ENCODE peak calls at places on chromosomes 3 and 15, in six cellular contexts. G is H1, Q is HepG2, Y is ovary, B is suprapubic skin, S is stomach. K is an unnamed sample.

GRCh38 chr15:90087454-90088154 is 14.7 kb downstream of the IDH2 start:
- DNase-seq in B (no peak), S (no peak), Y (peak), G (no peak), Q (peak), K (no peak)

GRCh38 chr15:29410342-29410741 is 140.7 kb upstream of the NSMCE3 start:
- DNase-seq in G (no peak), S (no peak), B (no peak), Q (no peak), Y (no peak), K (no peak)

GRCh38 chr3:108202080-108202479 is 20.1 kb downstream of the IFT57 start:
- DNase-seq in B (no peak), Q (no peak), Y (no peak), G (no peak), S (no peak), K (no peak)

GRCh38 chr3:45143673-45144670 is 2.2 kb downstream of the CDCP1 start:
- DNase-seq in G (no peak), B (no peak), Q (no peak), S (no peak), Y (no peak), K (no peak)

GRCh38 chr3:4979401-4980228 is at the start of gene BHLHE40:
- DNase-seq in G (peak), Q (no peak), B (no peak), Y (no peak), S (no peak), K (no peak)

GRCh38 chr3:15479602-15480248 is 41.8 kb downstream of the COLQ start:
- DNase-seq in S (no peak), G (no peak), B (peak), Q (no peak), Y (no peak), K (no peak)

GRCh38 chr3:189641776-189642175 is 10.6 kb downstream of the TP63 start:
- DNase-seq in S (no peak), Y (no peak), G (no peak), Q (no peak), B (no peak), K (no peak)

GRCh38 chr3:44232407-44232806 is 9.3 kb upstream of the TOPAZ1 start:
- DNase-seq in Q (no peak), S (no peak), Y (no peak), G (no peak), B (no peak), K (no peak)

GRCh38 chr3:78894787-78895186 is 873.0 kb downstream of the ROBO1 start:
- DNase-seq in Q (no peak), B (no peak), G (no peak), S (no peak), Y (no peak), K (no peak)

GRCh38 chr15:29418931-29419330 is 149.3 kb upstream of the NSMCE3 start:
- DNase-seq in S (no peak), Q (no peak), G (no peak), Y (no peak), B (no peak), K (no peak)

GRCh38 chr3:196280689-196281463 is 6.7 kb downstream of the PCYT1A start:
- DNase-seq in S (no peak), Q (no peak), Y (no peak), G (no peak), B (no peak), K (no peak)

GRCh38 chr3:187024561-187025226 is 94.4 kb downstream of the ST6GAL1 start:
- DNase-seq in S (no peak), Q (no peak), Y (no peak), B (no peak), G (peak), K (no peak)

GRCh38 chr15:90231028-90232017 is 2.4 kb downstream of the CIB1 start:
- DNase-seq in S (peak), Q (no peak), G (no peak), B (no peak), Y (no peak), K (peak)

GRCh38 chr3:45568848-45569247 is 25.7 kb upstream of the LIMD1 start:
- DNase-seq in B (no peak), Y (no peak), G (no peak), S (no peak), Q (no peak), K (no peak)

GRCh38 chr15:64572856-64573255 is 112.5 kb downstream of the ZNF609 start:
- DNase-seq in Y (no peak), B (no peak), Q (no peak), G (no peak), S (no peak), K (no peak)

GRCh38 chr3:12473503-12473902 is 10.8 kb upstream of the TSEN2 start:
- DNase-seq in Q (no peak), G (no peak), B (no peak), Y (no peak), S (no peak), K (peak)

GRCh38 chr3:38707730-38708129 is 58.2 kb upstream of the SCN5A start:
- DNase-seq in B (no peak), S (no peak), Q (peak), G (no peak), Y (no peak), K (no peak)

GRCh38 chr3:73954506-73954905 is 329.8 kb upstream of the PDZRN3 start:
- DNase-seq in S (no peak), Y (no peak), G (no peak), B (no peak), Q (no peak), K (no peak)

GRCh38 chr15:96893159-96893906 is 562.8 kb downstream of the NR2F2 start:
- DNase-seq in S (peak), G (no peak), B (no peak), Y (no peak), Q (no peak), K (no peak)

GRCh38 chr3:32913790-32914446 is 37.5 kb upstream of the CCR4 start:
- DNase-seq in Q (no peak), S (no peak), Y (no peak), B (peak), G (no peak), K (peak)

GRCh38 chr15:76282451-76282850 is 28.8 kb downstream of the ETFA start:
- DNase-seq in B (no peak), S (no peak), Q (no peak), G (no peak), Y (no peak), K (no peak)

GRCh38 chr3:79766474-79767193 is 1.2 kb downstream of the ROBO1 start:
- DNase-seq in Q (no peak), G (peak), Y (peak), B (no peak), S (no peak), K (no peak)

GRCh38 chr3:129688310-129688895 is 81.9 kb upstream of the PLXND1 start:
- DNase-seq in G (peak), Q (peak), S (peak), B (no peak), Y (peak), K (peak)

GRCh38 chr3:14122301-14122700 is 2.4 kb downstream of the CHCHD4 start:
- DNase-seq in G (no peak), B (peak), S (no peak), Q (no peak), Y (no peak), K (no peak)

GRCh38 chr3:46097691-46098241 is 70.5 kb upstream of the XCR1 start:
- DNase-seq in Q (no peak), Y (no peak), G (no peak), B (no peak), S (no peak), K (peak)

GRCh38 chr15:73630030-73630429 is 3.2 kb downstream of the NPTN start:
- DNase-seq in Y (no peak), S (no peak), B (no peak), G (no peak), Q (peak), K (no peak)

GRCh38 chr15:74136584-74137543 is 6.5 kb downstream of the ISLR2 start:
- DNase-seq in B (no peak), Y (peak), Q (no peak), G (no peak), S (no peak), K (no peak)

GRCh38 chr3:28915711-28916481 is 365.0 kb upstream of the RBMS3 start:
- DNase-seq in Y (no peak), S (peak), B (no peak), G (no peak), Q (no peak), K (peak)

GRCh38 chr15:80210612-80211554 is 41.1 kb downstream of the CTXND1 start:
- DNase-seq in B (no peak), Y (no peak), Q (no peak), S (no peak), G (no peak), K (no peak)

GRCh38 chr15:41980654-41981323 is 8.4 kb upstream of the EHD4 start:
- DNase-seq in S (peak), Q (no peak), B (peak), G (no peak), Y (peak), K (peak)

GRCh38 chr15:90892498-90893174 is 8.3 kb downstream of the FES start:
- DNase-seq in B (no peak), Y (no peak), S (no peak), Q (no peak), G (no peak), K (no peak)

GRCh38 chr3:192566706-192567290 is 160.5 kb downstream of the FGF12 start:
- DNase-seq in S (peak), G (peak), B (peak), Q (peak), Y (peak), K (peak)

GRCh38 chr15:20348291-20348899 is 193.2 kb downstream of the GOLGA6L6 start:
- DNase-seq in Y (no peak), S (no peak), B (no peak), G (no peak), Q (no peak), K (peak)

GRCh38 chr3:132255041-132255745 is 62.0 kb upstream of the ACP3 start:
- DNase-seq in Y (no peak), S (no peak), G (no peak), B (no peak), Q (no peak), K (no peak)

GRCh38 chr15:90232196-90232595 is 1.5 kb downstream of the CIB1 start:
- DNase-seq in B (no peak), S (no peak), Q (no peak), G (no peak), Y (no peak), K (no peak)

GRCh38 chr15:51737538-51738305 is at the start of gene LYSMD2:
- DNase-seq in S (peak), Q (no peak), Y (peak), G (no peak), B (peak), K (peak)

GRCh38 chr3:145899229-145899628 is 261.8 kb downstream of the PLOD2 start:
- DNase-seq in Y (no peak), G (no peak), S (no peak), B (no peak), Q (no peak), K (no peak)

GRCh38 chr3:57557088-57557537 is 1.0 kb downstream of the PDE12 start:
- DNase-seq in Y (no peak), Q (peak), B (no peak), S (peak), G (no peak), K (no peak)
- TF ChIP-seq CTCF in Y (no peak), Q (no peak), B (no peak), S (no peak), G (no peak), K (no peak)

GRCh38 chr15:101031203-101031602 is 112.0 kb downstream of the LRRK1 start:
- DNase-seq in B (no peak), Q (no peak), S (peak), G (peak), Y (no peak), K (peak)
- H3K4me3 ChIP-seq in B (no peak), Q (no peak), S (no peak), G (no peak), Y (no peak), K (no peak)

DNA sequence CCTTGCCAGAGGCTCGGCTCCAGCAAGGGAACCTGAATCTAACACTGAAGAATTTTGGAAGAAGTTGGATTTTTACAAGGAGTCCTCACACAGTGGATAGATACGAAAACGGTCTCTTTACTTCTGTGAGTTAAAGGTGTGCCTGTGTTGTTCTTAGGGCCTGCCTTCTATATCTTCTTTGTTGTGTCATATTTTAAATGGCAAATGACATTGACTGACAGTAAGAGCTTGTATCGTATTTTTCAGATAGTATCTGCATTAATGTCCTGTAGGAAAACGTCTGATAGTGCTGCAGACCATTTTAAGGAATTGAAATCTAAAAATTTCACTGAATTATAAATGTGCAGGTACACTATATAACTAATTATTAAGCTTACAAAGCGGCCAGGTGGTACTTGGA is 56.3 kb downstream of the PTPRG start:
- DNase-seq in Y (no peak), G (no peak), B (no peak), Q (no peak), S (no peak), K (no peak)
- TF ChIP-seq EP300 in Y (no peak), G (no peak), B (no peak), Q (no peak), S (no peak), K (no peak)

GRCh38 chr3:57852896-57853295 is 96.8 kb downstream of the SLMAP start:
- DNase-seq in B (no peak), S (no peak), G (no peak), Q (peak), Y (no peak), K (no peak)
- TF ChIP-seq CTCF in B (no peak), S (peak), G (no peak), Q (peak), Y (no peak), K (no peak)